ENCODE peak calls at places on chromosomes 11 and 22, in four cellular contexts. R is heart left ventricle, F is uterus, A is ovary. O is an unnamed sample. For H3K9me3, the result is how much of the 10 kb centered on the place peaks cover.

GRCh38 chr11:102196816-102197215 is 86.6 kb downstream of the YAP1 start:
- DNase-seq in R (no peak), F (no peak), A (no peak), O (no peak)

GRCh38 chr11:118996926-118997626 is 862 bp upstream of the CENATAC start:
- DNase-seq in R (no peak), F (no peak), A (no peak), O (no peak)

GRCh38 chr22:44532466-44533025 is 34.5 kb upstream of the RTL6 start:
- DNase-seq in R (no peak), F (no peak), A (no peak), O (no peak)

GRCh38 chr11:128924618-128925017 is 18.1 kb downstream of the TP53AIP1 start:
- DNase-seq in R (no peak), F (no peak), A (no peak), O (no peak)

GRCh38 chr11:119505861-119506260 is 82.9 kb upstream of the THY1 start:
- DNase-seq in R (no peak), F (no peak), A (peak), O (no peak)

GRCh38 chr11:3849297-3849874 is 6.1 kb upstream of the STIM1 start:
- DNase-seq in R (no peak), F (no peak), A (no peak), O (no peak)

GRCh38 chr11:69891421-69892236 is 72.4 kb upstream of the FGF3 start:
- DNase-seq in R (no peak), F (no peak), A (no peak), O (no peak)

GRCh38 chr11:3641191-3641590 is 601 bp downstream of the ART5 start:
- DNase-seq in R (no peak), F (no peak), A (no peak), O (no peak)

GRCh38 chr11:12754582-12755250 is 80.5 kb downstream of the TEAD1 start:
- DNase-seq in R (no peak), F (no peak), A (no peak), O (no peak)

GRCh38 chr11:117816151-117816741 is 8.3 kb downstream of the FXYD2 start:
- DNase-seq in R (no peak), F (peak), A (no peak), O (peak)

GRCh38 chr22:50528682-50529415 is 963 bp downstream of the TYMP start:
- DNase-seq in R (no peak), F (no peak), A (no peak), O (peak)

GRCh38 chr11:110797453-110797852 is 85.2 kb upstream of the ARHGAP20 start:
- DNase-seq in R (no peak), F (no peak), A (no peak), O (no peak)

DNA sequence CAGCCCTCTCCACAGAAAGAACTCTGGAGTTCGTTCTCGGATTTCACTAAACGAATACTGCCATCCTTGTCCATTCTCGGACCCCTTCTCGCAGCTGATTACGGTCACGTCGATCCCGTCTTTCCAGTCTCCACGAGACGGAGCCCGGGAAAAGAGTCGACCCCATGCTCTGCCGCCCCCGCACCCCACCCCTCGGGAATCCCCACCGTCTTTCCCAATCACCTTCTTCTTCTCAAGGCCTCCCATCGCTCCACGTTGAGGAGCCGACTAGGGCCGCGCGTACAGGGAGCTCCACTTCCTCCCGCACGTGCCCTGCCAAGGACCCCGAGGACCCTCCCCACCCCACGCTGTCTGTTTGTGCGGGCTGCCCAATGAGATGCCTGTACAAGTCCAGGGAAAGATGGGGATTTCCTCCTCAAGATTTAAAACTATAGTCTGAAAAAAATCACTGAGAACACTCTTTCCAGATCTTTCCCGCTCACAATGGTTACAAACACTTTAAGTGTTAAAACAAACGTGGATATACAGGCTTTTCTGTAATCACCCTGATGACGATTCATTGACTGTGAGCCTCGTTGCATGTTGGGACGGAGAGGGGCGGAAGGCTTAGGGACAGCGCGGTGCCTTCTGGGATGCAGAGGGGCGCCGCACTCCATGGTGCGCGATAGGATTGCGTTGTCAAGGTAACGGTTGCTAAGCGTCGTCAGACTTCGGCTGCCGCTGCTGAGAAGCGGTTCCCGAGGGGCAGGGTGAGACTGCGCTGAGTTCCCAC is at the start of gene PES1:
- DNase-seq in R (peak), F (peak), A (peak), O (peak)
- TF ChIP-seq POLR2A in R (peak), F (no peak), A (peak), O (no peak)

GRCh38 chr11:106167085-106167484 is 89.6 kb downstream of the AASDHPPT start:
- DNase-seq in R (no peak), F (no peak), A (no peak), O (no peak)
- H3K9me3 ChIP-seq in R (under half), F (under half), A (under half), O (under half)

GRCh38 chr22:38681784-38682335 is at the start of gene TOMM22:
- DNase-seq in R (peak), F (peak), A (peak), O (peak)
- TF ChIP-seq POLR2A in R (peak), F (peak), A (no peak), O (peak)

GRCh38 chr11:47603295-47603694 is 9.1 kb upstream of the C1QTNF4 start:
- DNase-seq in R (no peak), F (no peak), A (no peak), O (no peak)
- H3K9me3 ChIP-seq in R (under half), F (under half), A (under half), O (under half)